ENCODE peak calls at places on chromosome 13, in six cellular contexts. L is H1, C is mammary epithelial cell, J is neural progenitor cell, Q is PC-3, A is endodermal cell. T is an unnamed sample.

GRCh38 chr13:97280478-97280877 is 58.3 kb downstream of the MBNL2 start:
- DNase-seq in Q (no peak), A (no peak), J (peak), L (no peak), C (no peak), T (no peak)

GRCh38 chr13:75931116-75931515 is 295.0 kb downstream of the LMO7 start:
- DNase-seq in A (no peak), Q (no peak), C (no peak), J (peak), L (no peak), T (no peak)

GRCh38 chr13:34358811-34359513 is 541.0 kb downstream of the RFC3 start:
- DNase-seq in J (no peak), A (no peak), C (peak), Q (peak), L (no peak), T (no peak)

GRCh38 chr13:27170521-27171243 is 929 bp downstream of the USP12 start:
- DNase-seq in Q (peak), J (peak), A (peak), L (no peak), C (no peak), T (peak)

GRCh38 chr13:112348642-112349345 is 27.4 kb upstream of the SPACA7 start:
- DNase-seq in J (no peak), C (no peak), A (no peak), L (no peak), Q (no peak), T (peak)

GRCh38 chr13:45219938-45220375 is 19.1 kb upstream of the KCTD4 start:
- DNase-seq in Q (peak), A (no peak), C (peak), J (no peak), L (no peak), T (no peak)

GRCh38 chr13:104750377-104750776 is 1684.2 kb upstream of the SLC10A2 start:
- DNase-seq in J (no peak), L (no peak), C (peak), A (no peak), Q (peak), T (no peak)

GRCh38 chr13:63085851-63086250 is 1670.2 kb upstream of the PCDH20 start:
- DNase-seq in C (no peak), A (peak), J (peak), Q (no peak), L (no peak), T (no peak)

GRCh38 chr13:48230541-48230940 is 2.5 kb upstream of the ITM2B start:
- DNase-seq in L (no peak), C (no peak), Q (no peak), J (no peak), A (no peak), T (no peak)

GRCh38 chr13:66077286-66077685 is 1152.8 kb downstream of the PCDH9 start:
- DNase-seq in Q (peak), L (no peak), A (no peak), C (no peak), J (no peak), T (no peak)

DNA sequence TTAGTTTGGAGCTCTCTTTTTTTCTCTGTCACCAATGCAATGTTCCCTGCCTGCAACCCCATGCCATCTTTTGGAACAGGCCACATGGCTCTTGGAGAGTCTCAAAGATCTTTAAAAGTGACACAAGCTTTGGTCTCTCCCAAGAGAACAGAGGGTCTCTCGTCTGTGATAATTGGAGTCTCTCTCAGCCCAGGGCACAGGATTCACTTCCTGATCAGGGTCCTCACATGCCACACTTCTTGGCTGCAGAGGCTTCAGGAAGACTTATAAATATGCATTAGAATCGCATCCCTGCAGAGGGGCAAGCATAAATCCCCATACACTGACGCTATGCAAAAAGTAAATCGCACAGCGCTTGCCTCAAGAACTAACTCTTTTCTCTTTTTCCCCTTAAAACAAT is 240.4 kb downstream of the IRS2 start:
- DNase-seq in L (no peak), A (peak), J (peak), C (no peak), Q (no peak), T (no peak)
- H3K4me3 ChIP-seq in L (no peak), A (no peak), J (no peak), C (no peak), Q (no peak), T (no peak)

GRCh38 chr13:43784491-43784890 is 2.3 kb downstream of the ENOX1 start:
- DNase-seq in C (no peak), J (no peak), A (no peak), Q (no peak), L (no peak), T (no peak)

GRCh38 chr13:43786472-43786765 is 353 bp downstream of the ENOX1 start:
- DNase-seq in L (no peak), Q (no peak), A (no peak), C (no peak), J (no peak), T (no peak)

GRCh38 chr13:43786766-43787517 is at the start of gene ENOX1:
- DNase-seq in C (peak), Q (peak), J (peak), L (no peak), A (peak), T (peak)

GRCh38 chr13:43785166-43785680 is 1.5 kb downstream of the ENOX1 start:
- DNase-seq in C (no peak), A (no peak), Q (no peak), L (no peak), J (peak), T (no peak)

DNA sequence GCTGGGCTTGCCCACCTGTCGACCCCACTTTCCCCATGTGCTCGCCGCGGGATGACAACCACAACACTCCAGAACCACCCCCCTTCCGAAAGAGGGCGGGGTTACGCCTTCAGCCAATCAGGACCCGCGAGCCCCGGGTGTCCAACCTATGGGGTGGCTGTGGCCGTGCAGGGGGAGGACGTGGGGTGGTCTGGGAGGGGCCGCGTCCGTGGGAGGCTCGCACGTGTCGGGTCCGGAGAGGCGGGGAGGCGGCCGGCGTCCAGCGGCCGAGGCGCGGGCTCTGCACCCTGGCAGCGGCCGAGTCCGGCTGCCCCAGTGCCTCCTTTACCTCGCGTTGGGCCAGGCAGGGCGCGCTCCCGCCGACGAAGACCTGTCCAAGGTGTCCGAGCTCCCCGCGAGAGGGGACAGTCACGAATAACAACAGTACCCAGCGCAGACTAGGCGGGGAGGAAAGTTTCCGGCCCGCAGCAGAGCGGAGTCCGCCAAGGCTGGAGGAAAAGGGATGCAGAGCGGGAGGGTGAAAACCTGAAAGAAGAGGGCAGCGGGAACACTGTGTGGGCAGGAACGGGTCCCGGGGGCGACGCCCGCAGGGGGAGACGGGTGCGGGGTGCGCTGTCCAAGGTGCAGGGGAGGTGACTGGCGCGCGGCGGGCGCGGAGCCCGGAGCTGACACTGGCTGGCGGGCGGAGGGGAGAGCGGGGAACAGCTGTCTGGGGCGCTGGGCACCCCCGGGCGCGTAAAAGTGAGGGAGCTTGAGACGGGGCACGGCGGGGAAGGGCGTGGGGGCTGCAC is 896 bp downstream of the ENOX1 start:
- DNase-seq in C (peak), J (peak), Q (peak), A (peak), L (no peak), T (peak)
- H3K9ac ChIP-seq in C (peak), J (no peak), Q (peak), A (no peak), L (no peak), T (no peak)

DNA sequence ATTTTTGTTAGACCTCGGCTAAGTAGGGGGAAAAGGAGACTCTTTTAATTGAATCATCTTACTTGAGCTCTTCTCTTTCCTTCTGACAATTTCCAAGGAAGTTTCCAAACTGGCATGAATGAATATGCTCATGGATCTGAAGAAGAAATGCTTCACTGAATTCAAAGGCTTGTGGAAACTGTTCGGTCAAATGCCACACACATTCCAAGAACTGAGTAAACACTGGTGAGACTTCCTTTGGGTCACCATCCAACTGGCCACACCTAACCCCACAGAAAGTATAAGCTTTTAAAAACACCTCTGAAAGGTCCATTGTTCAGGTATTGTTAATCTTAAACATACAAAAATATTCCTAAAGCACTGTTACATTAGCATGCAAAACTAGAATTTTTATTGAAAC is 33.6 kb downstream of the MTMR6 start:
- DNase-seq in C (peak), A (no peak), J (no peak), Q (peak), L (no peak), T (no peak)
- TF ChIP-seq CTCF in C (no peak), A (no peak), J (no peak), Q (no peak), L (no peak), T (no peak)

DNA sequence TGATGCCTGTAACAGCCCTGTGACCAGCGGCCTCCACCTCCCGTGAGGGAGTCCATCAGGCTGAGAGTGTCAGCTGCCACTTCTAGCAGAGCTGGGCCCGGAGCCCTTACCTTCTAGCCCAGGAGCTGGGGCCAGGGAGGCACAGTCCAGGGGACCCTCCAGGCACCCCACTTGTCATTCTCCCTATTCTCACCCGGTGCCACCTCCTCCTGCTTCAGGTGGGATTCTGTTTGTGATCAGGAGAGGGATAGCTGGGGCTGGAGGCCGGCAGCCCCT is 4.1 kb downstream of the RASA3 start:
- DNase-seq in C (no peak), Q (no peak), A (no peak), J (no peak), L (no peak), T (peak)
- H3K4me3 ChIP-seq in C (no peak), Q (no peak), A (no peak), J (no peak), L (no peak), T (no peak)

DNA sequence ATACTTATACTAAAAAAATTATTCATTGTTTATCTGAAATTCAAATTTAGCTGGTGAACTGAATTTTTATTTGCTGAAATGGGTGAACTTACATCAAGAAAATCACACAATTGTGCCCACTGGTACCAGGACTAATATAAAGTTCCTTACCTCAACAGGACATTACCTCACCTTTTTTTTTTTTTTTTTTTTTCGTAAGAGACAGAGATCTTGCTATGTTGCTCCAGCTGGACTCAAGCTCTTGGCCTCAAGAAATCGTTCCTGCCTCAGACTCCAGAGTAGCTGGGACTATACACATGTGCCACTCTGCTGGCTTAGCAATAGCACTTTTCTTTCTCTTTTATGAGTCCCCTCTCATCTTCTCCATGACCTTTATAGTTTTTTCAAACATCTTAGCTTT is 22.5 kb upstream of the NDFIP2 start:
- DNase-seq in C (no peak), J (no peak), A (no peak), L (no peak), Q (no peak), T (no peak)
- H3K9ac ChIP-seq in C (no peak), J (no peak), A (no peak), L (no peak), Q (no peak), T (no peak)

T was measured in kidney.